ENCODE peak calls at places on chromosomes 1 and 21, in four cellular contexts. One of them, this sample, is unnamed.

GRCh38 chr1:89876463-89876862 is 55.6 kb downstream of the LRRC8D start:
- DNase-seq in GM12878: no peak
- DNase-seq in HEK293T: no peak
- DNase-seq in HepG2: no peak
- DNase-seq in this sample: no peak

GRCh38 chr1:108830119-108831008 is 26.5 kb downstream of the AKNAD1 start:
- DNase-seq in GM12878: no peak
- DNase-seq in HEK293T: no peak
- DNase-seq in HepG2: peak; percentile 8
- DNase-seq in this sample: peak; percentile 85

GRCh38 chr1:207848234-207848633 is 62.7 kb downstream of the CD34 start:
- DNase-seq in GM12878: no peak
- DNase-seq in HEK293T: no peak
- DNase-seq in HepG2: peak; percentile 76
- DNase-seq in this sample: peak; percentile 43

GRCh38 chr1:108000620-108001105 is 35.7 kb upstream of the VAV3 start:
- DNase-seq in GM12878: no peak
- DNase-seq in HEK293T: no peak
- DNase-seq in HepG2: peak; percentile 11
- DNase-seq in this sample: no peak

GRCh38 chr1:155977607-155978324 is 581 bp downstream of the ARHGEF2 start:
- DNase-seq in GM12878: no peak
- DNase-seq in HEK293T: peak; percentile 71
- DNase-seq in HepG2: no peak
- DNase-seq in this sample: peak; percentile 86

GRCh38 chr1:2543543-2544092 is 12.6 kb upstream of the TNFRSF14 start:
- DNase-seq in GM12878: no peak
- DNase-seq in HEK293T: no peak
- DNase-seq in HepG2: no peak
- DNase-seq in this sample: peak; percentile 62

GRCh38 chr1:25697426-25698220 is 81.0 kb downstream of the MAN1C1 start:
- DNase-seq in GM12878: no peak
- DNase-seq in HEK293T: no peak
- DNase-seq in HepG2: no peak
- DNase-seq in this sample: no peak

GRCh38 chr1:62227496-62227895 is 32.8 kb downstream of the L1TD1 start:
- DNase-seq in GM12878: no peak
- DNase-seq in HEK293T: no peak
- DNase-seq in HepG2: no peak
- DNase-seq in this sample: no peak

GRCh38 chr1:117527566-117528102 is 78.2 kb upstream of the TENT5C start:
- DNase-seq in GM12878: no peak
- DNase-seq in HEK293T: no peak
- DNase-seq in HepG2: no peak
- DNase-seq in this sample: no peak

GRCh38 chr1:153533689-153534201 is 2.0 kb downstream of the S100A6 start:
- DNase-seq in GM12878: no peak
- DNase-seq in HEK293T: no peak
- DNase-seq in HepG2: peak; percentile 39
- DNase-seq in this sample: peak; percentile 58

GRCh38 chr1:242055921-242056320 is 57.0 kb upstream of the MAP1LC3C start:
- DNase-seq in GM12878: no peak
- DNase-seq in HEK293T: no peak
- DNase-seq in HepG2: no peak
- DNase-seq in this sample: no peak

GRCh38 chr21:17270234-17270633 is 242.6 kb upstream of the CXADR start:
- DNase-seq in GM12878: no peak
- DNase-seq in HEK293T: peak; percentile 59
- DNase-seq in HepG2: peak; percentile 34
- DNase-seq in this sample: peak; percentile 6

GRCh38 chr1:119742193-119742592 is 26.5 kb downstream of the HMGCS2 start:
- DNase-seq in GM12878: no peak
- DNase-seq in HEK293T: no peak
- DNase-seq in HepG2: no peak
- DNase-seq in this sample: no peak

GRCh38 chr1:210123924-210124589 is 108.5 kb upstream of the SERTAD4 start:
- DNase-seq in GM12878: no peak
- DNase-seq in HEK293T: no peak
- DNase-seq in HepG2: no peak
- DNase-seq in this sample: no peak

GRCh38 chr1:6600410-6601048 is 2.1 kb downstream of the KLHL21 start:
- DNase-seq in GM12878: no peak
- DNase-seq in HEK293T: no peak
- DNase-seq in HepG2: no peak
- DNase-seq in this sample: no peak

GRCh38 chr1:8363764-8364301 is 45.9 kb downstream of the SLC45A1 start:
- DNase-seq in GM12878: no peak
- DNase-seq in HEK293T: no peak
- DNase-seq in HepG2: no peak
- DNase-seq in this sample: no peak

GRCh38 chr21:44773291-44773932 is 28.2 kb downstream of the UBE2G2 start:
- DNase-seq in GM12878: no peak
- DNase-seq in HEK293T: no peak
- DNase-seq in HepG2: no peak
- DNase-seq in this sample: no peak

GRCh38 chr1:187283984-187284383 is 455.2 kb downstream of the PLA2G4A start:
- DNase-seq in GM12878: no peak
- DNase-seq in HEK293T: no peak
- DNase-seq in HepG2: no peak
- DNase-seq in this sample: no peak

GRCh38 chr1:231923461-231924132 is 297.0 kb downstream of the DISC1 start:
- DNase-seq in GM12878: no peak
- DNase-seq in HEK293T: no peak
- DNase-seq in HepG2: no peak
- DNase-seq in this sample: no peak

GRCh38 chr1:203328714-203329122 is 22.2 kb downstream of the FMOD start:
- DNase-seq in GM12878: no peak
- DNase-seq in HEK293T: peak; percentile 64
- DNase-seq in HepG2: peak; percentile 42
- DNase-seq in this sample: peak; percentile 81

GRCh38 chr1:30720271-30721223 is 2.8 kb downstream of the MATN1 start:
- DNase-seq in GM12878: no peak
- DNase-seq in HEK293T: no peak
- DNase-seq in HepG2: no peak
- DNase-seq in this sample: no peak

GRCh38 chr1:110617116-110617515 is 11.0 kb upstream of the KCNA2 start:
- DNase-seq in GM12878: no peak
- DNase-seq in HEK293T: no peak
- DNase-seq in HepG2: no peak
- DNase-seq in this sample: no peak

GRCh38 chr1:238340989-238341388 is 450.3 kb upstream of the ZP4 start:
- DNase-seq in GM12878: no peak
- DNase-seq in HEK293T: peak; percentile 18
- DNase-seq in HepG2: no peak
- DNase-seq in this sample: no peak

GRCh38 chr1:156247460-156248322 is at the start of gene PAQR6:
- DNase-seq in GM12878: no peak
- DNase-seq in HEK293T: no peak
- DNase-seq in HepG2: peak; percentile 53
- DNase-seq in this sample: no peak

GRCh38 chr1:225749706-225750105 is 27.9 kb upstream of the SRP9 start:
- DNase-seq in GM12878: no peak
- DNase-seq in HEK293T: no peak
- DNase-seq in HepG2: no peak
- DNase-seq in this sample: no peak

GRCh38 chr1:225746361-225747179 is 31.1 kb upstream of the SRP9 start:
- DNase-seq in GM12878: no peak
- DNase-seq in HEK293T: no peak
- DNase-seq in HepG2: peak; percentile 85
- DNase-seq in this sample: no peak

GRCh38 chr1:225748479-225748878 is 29.1 kb upstream of the SRP9 start:
- DNase-seq in GM12878: no peak
- DNase-seq in HEK293T: no peak
- DNase-seq in HepG2: no peak
- DNase-seq in this sample: no peak

GRCh38 chr1:225745231-225745630 is 32.4 kb upstream of the SRP9 start:
- DNase-seq in GM12878: no peak
- DNase-seq in HEK293T: no peak
- DNase-seq in HepG2: no peak
- DNase-seq in this sample: no peak

GRCh38 chr1:225747566-225747965 is 30.1 kb upstream of the SRP9 start:
- DNase-seq in GM12878: no peak
- DNase-seq in HEK293T: no peak
- DNase-seq in HepG2: no peak
- DNase-seq in this sample: no peak
- TF ChIP-seq FOXK2 in GM12878: no peak
- TF ChIP-seq FOXK2 in HEK293T: no peak
- TF ChIP-seq FOXK2 in HepG2: no peak
- TF ChIP-seq FOXK2 in this sample: no peak

GRCh38 chr1:218711884-218712674 is 366.9 kb downstream of the TGFB2 start:
- DNase-seq in GM12878: no peak
- DNase-seq in HEK293T: no peak
- DNase-seq in HepG2: no peak
- DNase-seq in this sample: no peak
- TF ChIP-seq FOXK2 in GM12878: no peak
- TF ChIP-seq FOXK2 in HEK293T: no peak
- TF ChIP-seq FOXK2 in HepG2: no peak
- TF ChIP-seq FOXK2 in this sample: no peak

GRCh38 chr1:64623750-64624445 is 121.0 kb upstream of the RAVER2 start:
- DNase-seq in GM12878: no peak
- DNase-seq in HEK293T: no peak
- DNase-seq in HepG2: no peak
- DNase-seq in this sample: no peak
- TF ChIP-seq FOXK2 in GM12878: no peak
- TF ChIP-seq FOXK2 in HEK293T: no peak
- TF ChIP-seq FOXK2 in HepG2: no peak
- TF ChIP-seq FOXK2 in this sample: no peak

DNA sequence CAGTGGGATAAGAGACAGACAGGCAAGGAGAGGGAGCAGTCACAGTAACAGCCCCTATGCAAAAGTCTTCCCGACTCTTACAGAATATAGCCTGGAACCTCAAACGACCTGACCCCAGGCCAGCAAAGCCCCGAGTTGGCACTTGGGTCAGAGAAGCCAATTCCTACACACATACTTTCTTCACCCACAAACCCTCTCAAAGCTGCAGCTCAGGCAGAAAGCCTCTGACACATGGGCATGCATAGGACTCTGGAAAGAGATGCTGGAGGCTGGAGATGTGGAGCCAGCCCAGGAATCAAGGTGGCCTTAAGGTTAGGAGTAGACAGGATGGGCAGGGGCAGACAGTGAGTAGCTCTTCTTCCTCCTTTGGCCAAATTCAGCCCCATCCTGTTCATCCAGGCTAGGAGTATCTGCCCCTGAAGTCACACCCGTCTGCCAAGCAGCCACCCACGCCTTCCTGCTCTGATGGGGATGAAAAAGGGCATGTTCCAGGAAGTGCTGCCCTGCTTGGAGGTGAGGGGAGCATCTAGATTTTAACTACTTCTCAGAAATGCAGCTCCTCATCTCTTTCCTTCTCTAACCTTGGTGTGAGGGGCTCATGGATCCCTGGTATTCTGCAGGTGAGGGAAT is 7.8 kb downstream of the SLC41A1 start:
- DNase-seq in GM12878: no peak
- DNase-seq in HEK293T: no peak
- DNase-seq in HepG2: no peak
- DNase-seq in this sample: no peak
- TF ChIP-seq FOXK2 in GM12878: no peak
- TF ChIP-seq FOXK2 in HEK293T: no peak
- TF ChIP-seq FOXK2 in HepG2: no peak
- TF ChIP-seq FOXK2 in this sample: no peak

DNA sequence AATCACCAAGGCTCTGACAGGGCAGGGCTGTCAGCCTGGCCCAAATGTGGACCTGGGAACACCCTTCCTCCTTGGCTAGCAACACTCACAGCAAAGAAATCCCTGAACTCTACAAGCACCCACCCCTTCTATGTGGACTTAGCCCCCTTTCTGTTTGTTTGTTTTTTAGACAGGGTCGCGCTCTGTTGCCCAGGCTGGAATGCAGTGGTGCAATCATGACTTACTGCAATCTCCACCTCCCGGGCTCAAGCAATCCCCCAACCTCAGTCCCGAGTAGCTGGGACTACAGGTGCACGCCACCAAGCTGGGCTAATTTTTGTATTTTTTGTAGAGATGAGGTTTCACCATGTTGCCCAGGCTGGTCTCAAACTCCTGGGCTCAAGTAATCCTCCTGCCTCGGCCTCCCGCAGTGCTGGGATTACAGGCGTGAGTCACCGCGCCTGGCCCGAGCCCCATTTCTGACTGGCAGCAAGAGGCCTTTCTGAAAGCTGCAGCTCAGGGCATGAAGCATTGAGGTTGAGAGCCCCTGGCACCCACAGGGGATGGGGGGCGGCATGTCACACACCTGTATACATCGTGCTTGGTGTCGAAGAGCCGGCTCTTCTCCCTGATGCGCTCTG is 16.2 kb downstream of the RIPK4 start:
- DNase-seq in GM12878: no peak
- DNase-seq in HEK293T: no peak
- DNase-seq in HepG2: peak; percentile 85
- DNase-seq in this sample: no peak
- TF ChIP-seq FOXK2 in GM12878: no peak
- TF ChIP-seq FOXK2 in HEK293T: no peak
- TF ChIP-seq FOXK2 in HepG2: peak; percentile 35
- TF ChIP-seq FOXK2 in this sample: no peak

GRCh38 chr1:217090073-217090911 is 367.1 kb upstream of the ESRRG start:
- DNase-seq in GM12878: no peak
- DNase-seq in HEK293T: no peak
- DNase-seq in HepG2: no peak
- DNase-seq in this sample: no peak

GRCh38 chr1:217091601-217092000 is 368.4 kb upstream of the ESRRG start:
- DNase-seq in GM12878: no peak
- DNase-seq in HEK293T: no peak
- DNase-seq in HepG2: no peak
- DNase-seq in this sample: no peak

GRCh38 chr1:217088521-217089221 is 365.4 kb upstream of the ESRRG start:
- DNase-seq in GM12878: no peak
- DNase-seq in HEK293T: no peak
- DNase-seq in HepG2: no peak
- DNase-seq in this sample: no peak

GRCh38 chr1:217087981-217088380 is 364.8 kb upstream of the ESRRG start:
- DNase-seq in GM12878: no peak
- DNase-seq in HEK293T: no peak
- DNase-seq in HepG2: no peak
- DNase-seq in this sample: no peak

DNA sequence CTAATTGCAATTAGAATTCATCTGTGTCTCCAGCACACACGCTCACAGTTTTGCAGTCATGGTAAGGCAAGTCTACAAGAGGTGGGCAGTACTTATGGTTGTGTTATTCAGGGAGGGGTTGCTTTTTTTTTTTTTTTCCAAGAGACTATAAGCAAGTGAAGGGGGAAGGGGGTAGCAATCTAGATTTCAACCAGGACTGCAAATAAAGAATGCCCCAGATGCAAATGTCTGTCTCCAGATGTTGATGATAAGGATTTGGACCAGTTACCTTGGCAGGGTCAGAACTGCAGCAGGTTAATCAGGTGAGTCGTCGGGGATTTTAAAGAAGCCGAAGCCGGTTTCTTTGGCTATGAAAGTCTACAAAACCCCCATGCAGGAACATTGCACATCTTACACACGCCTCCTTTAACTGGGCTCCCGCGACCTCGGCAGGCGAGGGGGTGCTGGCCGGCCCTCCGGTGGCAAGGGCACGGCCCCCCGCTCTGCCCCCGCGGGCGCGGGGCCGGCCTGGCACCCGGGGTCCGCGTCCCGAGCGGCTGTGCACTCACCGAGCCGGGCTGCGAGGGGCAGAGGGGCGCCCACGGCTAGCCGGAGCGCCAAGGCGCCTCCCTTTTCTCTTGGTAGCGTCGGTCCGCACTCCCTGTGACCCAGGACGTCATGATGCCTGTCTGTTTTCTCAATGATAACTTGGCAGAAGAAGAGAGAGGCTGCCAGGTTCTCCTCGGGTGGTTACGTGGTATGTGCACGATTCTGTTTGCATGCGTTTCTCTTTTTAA is 366.2 kb upstream of the ESRRG start:
- DNase-seq in GM12878: no peak
- DNase-seq in HEK293T: no peak
- DNase-seq in HepG2: no peak
- DNase-seq in this sample: no peak
- TF ChIP-seq FOXK2 in GM12878: no peak
- TF ChIP-seq FOXK2 in HEK293T: no peak
- TF ChIP-seq FOXK2 in HepG2: no peak
- TF ChIP-seq FOXK2 in this sample: no peak